ENCODE peak calls at places on chromosomes 12 and 14, in five cellular contexts. One of them, this sample, is unnamed.

GRCh38 chr12:72098622-72099021 is 160.0 kb downstream of the TPH2 start:
- DNase-seq in GM23338: no peak
- DNase-seq in kidney: no peak
- DNase-seq in CD8-positive, alpha-beta T cell: no peak
- DNase-seq in A673: no peak
- DNase-seq in this sample: no peak

GRCh38 chr14:101810897-101811620 is 49.5 kb downstream of the PPP2R5C start:
- DNase-seq in kidney: no peak
- DNase-seq in CD8-positive, alpha-beta T cell: no peak
- DNase-seq in A673: no peak
- DNase-seq in GM23338: no peak
- DNase-seq in this sample: no peak

GRCh38 chr12:6934110-6934509 is 6.4 kb downstream of the ATN1 start:
- DNase-seq in A673: no peak
- DNase-seq in GM23338: no peak
- DNase-seq in kidney: peak
- DNase-seq in CD8-positive, alpha-beta T cell: no peak
- DNase-seq in this sample: no peak

GRCh38 chr12:108352591-108352990 is 13.5 kb upstream of the CMKLR1 start:
- DNase-seq in CD8-positive, alpha-beta T cell: no peak
- DNase-seq in GM23338: no peak
- DNase-seq in kidney: no peak
- DNase-seq in A673: no peak
- DNase-seq in this sample: no peak

GRCh38 chr12:83841620-83842019 is 1071.0 kb downstream of the SLC6A15 start:
- DNase-seq in CD8-positive, alpha-beta T cell: no peak
- DNase-seq in kidney: no peak
- DNase-seq in GM23338: no peak
- DNase-seq in A673: no peak
- DNase-seq in this sample: no peak

GRCh38 chr14:99430491-99430890 is 50.2 kb downstream of the SETD3 start:
- DNase-seq in kidney: peak
- DNase-seq in A673: no peak
- DNase-seq in GM23338: peak
- DNase-seq in CD8-positive, alpha-beta T cell: no peak
- DNase-seq in this sample: no peak

GRCh38 chr14:65461730-65462129 is 49.2 kb downstream of the FUT8 start:
- DNase-seq in CD8-positive, alpha-beta T cell: no peak
- DNase-seq in kidney: no peak
- DNase-seq in GM23338: no peak
- DNase-seq in A673: no peak
- DNase-seq in this sample: no peak

GRCh38 chr14:103840016-103840415 is 7.4 kb downstream of the PPP1R13B start:
- DNase-seq in A673: no peak
- DNase-seq in CD8-positive, alpha-beta T cell: no peak
- DNase-seq in kidney: no peak
- DNase-seq in GM23338: no peak
- DNase-seq in this sample: no peak

GRCh38 chr14:24659916-24660570 is 26.1 kb upstream of the GZMB start:
- DNase-seq in CD8-positive, alpha-beta T cell: no peak
- DNase-seq in GM23338: no peak
- DNase-seq in A673: no peak
- DNase-seq in kidney: no peak
- DNase-seq in this sample: no peak

GRCh38 chr14:38704220-38704619 is 398.8 kb downstream of the SEC23A start:
- DNase-seq in A673: no peak
- DNase-seq in GM23338: no peak
- DNase-seq in kidney: no peak
- DNase-seq in CD8-positive, alpha-beta T cell: no peak
- DNase-seq in this sample: no peak

GRCh38 chr12:71138011-71138410 is 19.8 kb downstream of the TSPAN8 start:
- DNase-seq in kidney: no peak
- DNase-seq in A673: no peak
- DNase-seq in GM23338: peak
- DNase-seq in CD8-positive, alpha-beta T cell: no peak
- DNase-seq in this sample: no peak

GRCh38 chr14:99707420-99707819 is 23.3 kb downstream of the CYP46A1 start:
- DNase-seq in GM23338: no peak
- DNase-seq in kidney: no peak
- DNase-seq in CD8-positive, alpha-beta T cell: no peak
- DNase-seq in A673: no peak
- DNase-seq in this sample: no peak

GRCh38 chr12:68901551-68901950 is 31.4 kb downstream of the CPM start:
- DNase-seq in kidney: no peak
- DNase-seq in A673: no peak
- DNase-seq in GM23338: no peak
- DNase-seq in CD8-positive, alpha-beta T cell: no peak
- DNase-seq in this sample: no peak

GRCh38 chr12:68903511-68903910 is 29.5 kb downstream of the CPM start:
- DNase-seq in kidney: no peak
- DNase-seq in CD8-positive, alpha-beta T cell: no peak
- DNase-seq in A673: no peak
- DNase-seq in GM23338: no peak
- DNase-seq in this sample: no peak

GRCh38 chr12:68899251-68899771 is 33.7 kb downstream of the CPM start:
- DNase-seq in CD8-positive, alpha-beta T cell: no peak
- DNase-seq in A673: peak
- DNase-seq in kidney: peak
- DNase-seq in GM23338: no peak
- DNase-seq in this sample: no peak

GRCh38 chr12:68900241-68900640 is 32.7 kb downstream of the CPM start:
- DNase-seq in kidney: no peak
- DNase-seq in CD8-positive, alpha-beta T cell: no peak
- DNase-seq in GM23338: no peak
- DNase-seq in A673: no peak
- DNase-seq in this sample: no peak

DNA sequence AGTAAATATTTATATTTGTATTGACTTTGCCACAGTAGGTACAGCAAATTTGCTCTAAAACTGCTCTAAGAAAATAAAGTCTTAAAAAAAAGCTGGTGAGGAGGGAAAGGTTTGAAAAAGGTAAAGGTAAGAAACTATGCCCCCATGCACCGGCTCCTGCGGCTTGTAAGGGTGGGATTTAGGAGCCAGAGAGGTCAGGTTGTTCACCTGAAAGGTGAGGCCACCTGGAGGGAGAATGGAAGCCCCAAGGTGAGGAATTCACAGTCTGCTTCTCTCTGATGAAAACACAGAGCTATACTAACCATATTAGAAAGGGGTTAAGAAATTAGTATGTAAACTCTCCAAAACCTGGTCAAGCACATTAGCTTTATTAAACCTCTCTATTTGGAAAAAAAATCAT is 31.8 kb downstream of the CPM start:
- DNase-seq in A673: no peak
- DNase-seq in CD8-positive, alpha-beta T cell: no peak
- DNase-seq in kidney: no peak
- DNase-seq in GM23338: no peak
- DNase-seq in this sample: no peak
- TF ChIP-seq CTCF in A673: no peak
- TF ChIP-seq CTCF in CD8-positive, alpha-beta T cell: no peak
- TF ChIP-seq CTCF in kidney: no peak
- TF ChIP-seq CTCF in GM23338: no peak
- TF ChIP-seq CTCF in this sample: no peak

GRCh38 chr12:26762185-26762584 is 70.8 kb downstream of the ITPR2 start:
- DNase-seq in A673: no peak
- DNase-seq in GM23338: no peak
- DNase-seq in CD8-positive, alpha-beta T cell: no peak
- DNase-seq in kidney: no peak
- DNase-seq in this sample: no peak
- H3K27ac ChIP-seq in A673: no peak
- H3K27ac ChIP-seq in GM23338: no peak
- H3K27ac ChIP-seq in CD8-positive, alpha-beta T cell: no peak
- H3K27ac ChIP-seq in kidney: no peak
- H3K27ac ChIP-seq in this sample: no peak

GRCh38 chr14:22558221-22558913 is 30.7 kb downstream of the DAD1 start:
- DNase-seq in GM23338: peak
- DNase-seq in kidney: no peak
- DNase-seq in A673: no peak
- DNase-seq in CD8-positive, alpha-beta T cell: peak
- DNase-seq in this sample: no peak
- TF ChIP-seq CTCF in GM23338: peak
- TF ChIP-seq CTCF in kidney: peak
- TF ChIP-seq CTCF in A673: peak
- TF ChIP-seq CTCF in CD8-positive, alpha-beta T cell: peak
- TF ChIP-seq CTCF in this sample: peak

GRCh38 chr14:74965770-74966153 is 10.4 kb upstream of the PGF start:
- DNase-seq in CD8-positive, alpha-beta T cell: no peak
- DNase-seq in kidney: no peak
- DNase-seq in GM23338: no peak
- DNase-seq in A673: peak
- DNase-seq in this sample: no peak
- H3K27ac ChIP-seq in CD8-positive, alpha-beta T cell: no peak
- H3K27ac ChIP-seq in kidney: no peak
- H3K27ac ChIP-seq in GM23338: no peak
- H3K27ac ChIP-seq in A673: peak
- H3K27ac ChIP-seq in this sample: no peak

DNA sequence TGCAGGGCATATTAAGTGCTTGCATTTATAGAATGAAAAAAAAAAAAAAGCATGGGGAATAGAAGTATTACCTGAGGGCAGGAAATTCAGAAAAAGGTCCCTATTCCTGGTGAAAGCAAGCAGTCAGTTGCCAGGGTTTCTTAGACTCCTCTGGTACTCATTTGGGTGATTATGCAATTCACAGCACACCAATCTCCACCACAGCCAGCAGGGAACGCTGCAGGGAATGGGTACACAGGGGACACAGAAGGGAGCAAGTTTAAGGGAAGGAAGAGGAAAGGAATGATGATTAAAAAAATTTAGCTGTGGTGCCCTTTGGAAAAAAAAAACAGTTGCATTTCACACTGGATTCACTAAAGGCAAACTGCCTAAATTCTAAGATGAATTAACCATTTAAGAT is 14.2 kb downstream of the BLTP3B start:
- DNase-seq in CD8-positive, alpha-beta T cell: no peak
- DNase-seq in A673: peak
- DNase-seq in GM23338: peak
- DNase-seq in kidney: no peak
- DNase-seq in this sample: no peak
- TF ChIP-seq CTCF in CD8-positive, alpha-beta T cell: no peak
- TF ChIP-seq CTCF in A673: peak
- TF ChIP-seq CTCF in GM23338: peak
- TF ChIP-seq CTCF in kidney: peak
- TF ChIP-seq CTCF in this sample: peak

GRCh38 chr14:75939200-75939599 is 42.6 kb downstream of the TGFB3 start:
- DNase-seq in GM23338: no peak
- DNase-seq in kidney: no peak
- DNase-seq in A673: no peak
- DNase-seq in CD8-positive, alpha-beta T cell: no peak
- DNase-seq in this sample: no peak

GRCh38 chr14:75934998-75935628 is 46.7 kb downstream of the TGFB3 start:
- DNase-seq in GM23338: no peak
- DNase-seq in CD8-positive, alpha-beta T cell: no peak
- DNase-seq in kidney: no peak
- DNase-seq in A673: no peak
- DNase-seq in this sample: no peak

GRCh38 chr14:75944607-75945241 is 37.1 kb downstream of the TGFB3 start:
- DNase-seq in CD8-positive, alpha-beta T cell: no peak
- DNase-seq in A673: no peak
- DNase-seq in GM23338: no peak
- DNase-seq in kidney: no peak
- DNase-seq in this sample: no peak

GRCh38 chr14:75946785-75947184 is 35.0 kb downstream of the TGFB3 start:
- DNase-seq in GM23338: no peak
- DNase-seq in A673: no peak
- DNase-seq in CD8-positive, alpha-beta T cell: no peak
- DNase-seq in kidney: no peak
- DNase-seq in this sample: no peak

GRCh38 chr14:75941030-75941429 is 40.8 kb downstream of the TGFB3 start:
- DNase-seq in GM23338: no peak
- DNase-seq in CD8-positive, alpha-beta T cell: no peak
- DNase-seq in A673: no peak
- DNase-seq in kidney: no peak
- DNase-seq in this sample: no peak
- H3K27ac ChIP-seq in GM23338: no peak
- H3K27ac ChIP-seq in CD8-positive, alpha-beta T cell: no peak
- H3K27ac ChIP-seq in A673: no peak
- H3K27ac ChIP-seq in kidney: no peak
- H3K27ac ChIP-seq in this sample: no peak

GRCh38 chr14:93262446-93262845 is 55.4 kb downstream of the UBR7 start:
- DNase-seq in kidney: no peak
- DNase-seq in GM23338: no peak
- DNase-seq in CD8-positive, alpha-beta T cell: no peak
- DNase-seq in A673: no peak
- DNase-seq in this sample: no peak
- TF ChIP-seq CTCF in kidney: no peak
- TF ChIP-seq CTCF in GM23338: no peak
- TF ChIP-seq CTCF in CD8-positive, alpha-beta T cell: no peak
- TF ChIP-seq CTCF in A673: no peak
- TF ChIP-seq CTCF in this sample: no peak

This sample was measured in esophagus squamous epithelium.